ENCODE peak calls at places on chromosomes 4 and X, in seven cellular contexts. O is OCI-LY7; M is endodermal cell; Z is small intestine; W is CD4-positive, alpha-beta T cell; N is colonic mucosa; C is heart left ventricle. F is an unnamed sample.
A peak's percentile ranks its signal among the peaks of the same experiment; 100 is the strongest.

GRCh38 chr4:150098214-150098613 is 20.0 kb downstream of the DCLK2 start:
- DNase-seq in Z (no peak), C (no peak), N (no peak), W (no peak), O (no peak), M (no peak), F (no peak)

GRCh38 chrX:101429934-101430333 is 21.9 kb downstream of the HNRNPH2 start:
- DNase-seq in M (no peak), W (no peak), Z (no peak), N (no peak), C (no peak), O (no peak), F (no peak)

GRCh38 chr4:98746530-98746929 is 88.1 kb upstream of the TSPAN5 start:
- DNase-seq in O (no peak), W (no peak), N (peak; percentile 50), C (no peak), M (no peak), Z (peak; percentile 13), F (no peak)

GRCh38 chrX:23699636-23700194 is 32.4 kb downstream of the PRDX4 start:
- DNase-seq in C (no peak), O (no peak), M (peak; percentile 82), N (peak; percentile 19), Z (no peak), W (no peak), F (no peak)

GRCh38 chrX:28901637-28902036 is 314.4 kb downstream of the IL1RAPL1 start:
- DNase-seq in C (no peak), N (no peak), O (no peak), M (no peak), W (no peak), Z (no peak), F (no peak)

GRCh38 chr4:152265149-152265621 is 270.7 kb downstream of the FBXW7 start:
- DNase-seq in N (no peak), O (no peak), M (no peak), W (no peak), Z (no peak), C (no peak), F (peak; percentile 86)

GRCh38 chr4:130542953-130543352 is 1447.0 kb downstream of the C4orf33 start:
- DNase-seq in M (no peak), W (no peak), C (no peak), Z (no peak), O (no peak), N (no peak), F (no peak)

GRCh38 chr4:184504385-184504784 is 30.0 kb upstream of the IRF2 start:
- DNase-seq in M (no peak), W (no peak), Z (no peak), N (no peak), O (no peak), C (no peak), F (no peak)

GRCh38 chr4:150253965-150254364 is 175.7 kb downstream of the DCLK2 start:
- DNase-seq in N (no peak), Z (no peak), W (no peak), M (no peak), O (no peak), C (no peak), F (no peak)

GRCh38 chr4:10960386-10960785 is 275.8 kb upstream of the CLNK start:
- DNase-seq in C (no peak), Z (no peak), M (no peak), W (no peak), N (no peak), O (no peak), F (no peak)

GRCh38 chr4:24778427-24779225 is 16.7 kb upstream of the SOD3 start:
- DNase-seq in M (no peak), Z (no peak), N (no peak), O (no peak), C (no peak), W (no peak), F (no peak)

GRCh38 chr4:61309616-61310015 is 109.5 kb downstream of the ADGRL3 start:
- DNase-seq in M (no peak), W (no peak), C (no peak), N (no peak), O (no peak), Z (no peak), F (no peak)

GRCh38 chr4:76363556-76364290 is 57.2 kb downstream of the STBD1 start:
- DNase-seq in C (no peak), N (no peak), M (no peak), O (no peak), Z (no peak), W (no peak), F (no peak)

GRCh38 chr4:89549907-89550306 is 242.3 kb upstream of the GPRIN3 start:
- DNase-seq in M (no peak), C (no peak), Z (peak; percentile 36), N (no peak), W (no peak), O (no peak), F (no peak)

GRCh38 chrX:148376342-148376741 is 124.1 kb upstream of the AFF2 start:
- DNase-seq in W (no peak), C (no peak), N (no peak), M (no peak), Z (no peak), O (no peak), F (no peak)

GRCh38 chrX:147069926-147070325 is 255.4 kb upstream of the CXorf51A start:
- DNase-seq in W (no peak), Z (no peak), M (no peak), N (no peak), O (no peak), C (no peak), F (no peak)

GRCh38 chr4:82017680-82018079 is 356.1 kb downstream of the HNRNPD start:
- DNase-seq in O (peak; percentile 58), W (no peak), C (no peak), N (no peak), Z (peak; percentile 31), M (peak; percentile 48), F (no peak)

DNA sequence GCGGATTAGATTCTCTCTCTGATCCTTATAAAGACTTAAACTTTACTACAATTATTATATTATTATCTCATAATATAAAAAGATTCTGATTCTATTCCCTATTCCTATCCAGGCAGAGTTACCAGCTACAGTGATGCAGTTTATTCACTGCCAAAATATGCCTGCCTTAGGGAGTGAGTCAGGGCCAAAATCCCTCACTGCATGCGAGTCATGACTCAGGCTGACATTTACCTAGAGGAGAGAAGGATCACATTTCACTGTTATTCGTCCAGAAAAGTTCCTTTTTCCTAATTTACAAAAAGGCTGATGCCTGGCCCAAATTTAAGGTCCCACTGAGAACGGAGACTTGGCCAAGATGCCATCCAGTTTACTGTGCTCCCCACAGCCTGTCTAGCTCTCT is 168.5 kb upstream of the LDB2 start:
- DNase-seq in O (no peak), N (no peak), C (no peak), Z (no peak), M (no peak), W (no peak), F (no peak)
- H3K27ac ChIP-seq in O (no peak overlapping the region), N (no peak overlapping the region), C (no peak overlapping the region), Z (no peak overlapping the region), M (no peak overlapping the region), W (no peak overlapping the region), F (no peak overlapping the region)

DNA sequence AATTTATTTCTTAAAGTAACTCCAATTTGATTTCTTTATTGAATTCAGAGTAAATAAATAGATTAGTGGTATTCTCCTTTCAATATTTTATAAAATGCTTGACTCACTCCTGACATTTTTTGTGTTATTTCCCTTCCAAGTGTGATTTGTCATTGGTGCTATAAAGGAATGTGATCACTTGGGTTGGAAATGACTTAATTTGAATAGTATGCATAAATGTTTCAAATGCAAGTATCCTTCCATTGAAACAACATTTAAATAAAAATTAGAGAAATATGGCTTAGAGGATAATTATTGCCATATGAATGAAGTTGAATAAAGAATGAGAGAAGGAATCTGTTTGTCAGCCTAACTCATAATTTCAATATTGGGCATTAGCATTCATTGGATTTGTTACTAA is 182.7 kb downstream of the PABPC4L start:
- DNase-seq in W (no peak), N (no peak), M (no peak), C (no peak), Z (no peak), O (no peak), F (no peak)
- H3K27ac ChIP-seq in W (no peak overlapping the region), N (no peak overlapping the region), M (no peak overlapping the region), C (no peak overlapping the region), Z (no peak overlapping the region), O (no peak overlapping the region), F (no peak overlapping the region)

GRCh38 chr4:166277851-166278250 is 404.8 kb downstream of the TLL1 start:
- DNase-seq in M (no peak), O (no peak), N (no peak), C (no peak), W (no peak), Z (no peak), F (no peak)
- H3K27ac ChIP-seq in M (no peak overlapping the region), O (no peak overlapping the region), N (no peak overlapping the region), C (no peak overlapping the region), W (no peak overlapping the region), Z (no peak overlapping the region), F (no peak overlapping the region)

GRCh38 chrX:12139934-12140611 is 1.8 kb downstream of the FRMPD4 start:
- DNase-seq in Z (no peak), M (no peak), O (no peak), C (no peak), W (no peak), N (no peak), F (peak; percentile 46)
- H3K27ac ChIP-seq in Z (no peak overlapping the region), M (no peak overlapping the region), O (no peak overlapping the region), C (no peak overlapping the region), W (no peak overlapping the region), N (no peak overlapping the region), F (no peak overlapping the region)

GRCh38 chr4:39510348-39510929 is 16.8 kb downstream of the UGDH start:
- DNase-seq in O (no peak), M (no peak), N (no peak), C (no peak), Z (no peak), W (no peak), F (no peak)
- H3K27ac ChIP-seq in O (no peak overlapping the region), M (no peak overlapping the region), N (no peak overlapping the region), C (no peak overlapping the region), Z (no peak overlapping the region), W (no peak overlapping the region), F (no peak overlapping the region)

F was measured in epithelial cell of prostate.